ENCODE peak calls at places on chromosomes 7 and 10, in nine cellular contexts. One of them, this sample, is unnamed.

GRCh38 chr7:113267885-113268284 is 149.5 kb upstream of the SMIM30 start:
- DNase-seq in nephron progenitor cell: no peak
- DNase-seq in stimulated activated CD4-positive, alpha-beta T cell treated with anti-CD3 and anti-CD28 coated beads, Interleukin-1b, Interleukin-23, amount 100 ng/mL, for 24 hours: no peak
- DNase-seq in K562: no peak
- DNase-seq in activated T-helper 9 cell treated with anti-CD3 and anti-CD28 coated beads, Interleukin-2, amount 50 U/mL, for 16 hours: no peak
- DNase-seq in NCI-H1436: no peak
- DNase-seq in H4: peak
- DNase-seq in left ventricle myocardium superior: no peak
- DNase-seq in EH: peak
- DNase-seq in this sample: no peak

GRCh38 chr10:74963549-74963948 is 137.1 kb downstream of the KAT6B start:
- DNase-seq in nephron progenitor cell: no peak
- DNase-seq in stimulated activated CD4-positive, alpha-beta T cell treated with anti-CD3 and anti-CD28 coated beads, Interleukin-1b, Interleukin-23, amount 100 ng/mL, for 24 hours: no peak
- DNase-seq in K562: no peak
- DNase-seq in activated T-helper 9 cell treated with anti-CD3 and anti-CD28 coated beads, Interleukin-2, amount 50 U/mL, for 16 hours: no peak
- DNase-seq in NCI-H1436: no peak
- DNase-seq in H4: no peak
- DNase-seq in left ventricle myocardium superior: no peak
- DNase-seq in EH: no peak
- DNase-seq in this sample: no peak

GRCh38 chr7:36971515-36972139 is 247.3 kb upstream of the AOAH start:
- DNase-seq in nephron progenitor cell: no peak
- DNase-seq in stimulated activated CD4-positive, alpha-beta T cell treated with anti-CD3 and anti-CD28 coated beads, Interleukin-1b, Interleukin-23, amount 100 ng/mL, for 24 hours: no peak
- DNase-seq in K562: no peak
- DNase-seq in activated T-helper 9 cell treated with anti-CD3 and anti-CD28 coated beads, Interleukin-2, amount 50 U/mL, for 16 hours: no peak
- DNase-seq in NCI-H1436: no peak
- DNase-seq in H4: no peak
- DNase-seq in left ventricle myocardium superior: no peak
- DNase-seq in EH: no peak
- DNase-seq in this sample: no peak

GRCh38 chr10:87925570-87925969 is 62.1 kb downstream of the PTEN start:
- DNase-seq in nephron progenitor cell: no peak
- DNase-seq in stimulated activated CD4-positive, alpha-beta T cell treated with anti-CD3 and anti-CD28 coated beads, Interleukin-1b, Interleukin-23, amount 100 ng/mL, for 24 hours: no peak
- DNase-seq in K562: no peak
- DNase-seq in activated T-helper 9 cell treated with anti-CD3 and anti-CD28 coated beads, Interleukin-2, amount 50 U/mL, for 16 hours: no peak
- DNase-seq in NCI-H1436: no peak
- DNase-seq in H4: no peak
- DNase-seq in left ventricle myocardium superior: no peak
- DNase-seq in EH: peak
- DNase-seq in this sample: no peak

GRCh38 chr10:29767958-29768357 is 133.2 kb upstream of the SVIL start:
- DNase-seq in nephron progenitor cell: no peak
- DNase-seq in stimulated activated CD4-positive, alpha-beta T cell treated with anti-CD3 and anti-CD28 coated beads, Interleukin-1b, Interleukin-23, amount 100 ng/mL, for 24 hours: no peak
- DNase-seq in K562: no peak
- DNase-seq in activated T-helper 9 cell treated with anti-CD3 and anti-CD28 coated beads, Interleukin-2, amount 50 U/mL, for 16 hours: no peak
- DNase-seq in NCI-H1436: no peak
- DNase-seq in H4: no peak
- DNase-seq in left ventricle myocardium superior: no peak
- DNase-seq in EH: no peak
- DNase-seq in this sample: no peak

GRCh38 chr7:84624527-84624926 is 429.9 kb upstream of the SEMA3A start:
- DNase-seq in nephron progenitor cell: no peak
- DNase-seq in stimulated activated CD4-positive, alpha-beta T cell treated with anti-CD3 and anti-CD28 coated beads, Interleukin-1b, Interleukin-23, amount 100 ng/mL, for 24 hours: no peak
- DNase-seq in K562: no peak
- DNase-seq in activated T-helper 9 cell treated with anti-CD3 and anti-CD28 coated beads, Interleukin-2, amount 50 U/mL, for 16 hours: no peak
- DNase-seq in NCI-H1436: no peak
- DNase-seq in H4: no peak
- DNase-seq in left ventricle myocardium superior: no peak
- DNase-seq in EH: peak
- DNase-seq in this sample: no peak

GRCh38 chr10:127855584-127855881 is 37.2 kb downstream of the CLRN3 start:
- DNase-seq in nephron progenitor cell: no peak
- DNase-seq in stimulated activated CD4-positive, alpha-beta T cell treated with anti-CD3 and anti-CD28 coated beads, Interleukin-1b, Interleukin-23, amount 100 ng/mL, for 24 hours: no peak
- DNase-seq in K562: no peak
- DNase-seq in activated T-helper 9 cell treated with anti-CD3 and anti-CD28 coated beads, Interleukin-2, amount 50 U/mL, for 16 hours: no peak
- DNase-seq in NCI-H1436: no peak
- DNase-seq in H4: no peak
- DNase-seq in left ventricle myocardium superior: no peak
- DNase-seq in EH: no peak
- DNase-seq in this sample: no peak

GRCh38 chr10:112782176-112782907 is 167.7 kb upstream of the TCF7L2 start:
- DNase-seq in nephron progenitor cell: no peak
- DNase-seq in stimulated activated CD4-positive, alpha-beta T cell treated with anti-CD3 and anti-CD28 coated beads, Interleukin-1b, Interleukin-23, amount 100 ng/mL, for 24 hours: no peak
- DNase-seq in K562: no peak
- DNase-seq in activated T-helper 9 cell treated with anti-CD3 and anti-CD28 coated beads, Interleukin-2, amount 50 U/mL, for 16 hours: no peak
- DNase-seq in NCI-H1436: no peak
- DNase-seq in H4: no peak
- DNase-seq in left ventricle myocardium superior: peak
- DNase-seq in EH: no peak
- DNase-seq in this sample: no peak

This sample was measured in lower lobe of right lung.